ENCODE peak calls at places on chromosomes 6 and 20, in four cellular contexts. G is stomach, Y is SK-N-SH, N is K562. Q is an unnamed sample. For H3K27me3, the result is how much of the 10 kb centered on the place peaks cover.

GRCh38 chr20:46022411-46023147 is 6.4 kb upstream of the SLC12A5 start:
- DNase-seq in G (peak), Y (peak), N (peak), Q (no peak)

GRCh38 chr6:107956586-107957164 is 1.3 kb downstream of the SEC63 start:
- DNase-seq in G (no peak), Y (peak), N (peak), Q (no peak)

GRCh38 chr20:53215166-53215565 is 243.0 kb downstream of the TSHZ2 start:
- DNase-seq in G (no peak), Y (no peak), N (no peak), Q (no peak)

GRCh38 chr6:106163966-106164877 is 78.1 kb downstream of the PRDM1 start:
- DNase-seq in G (no peak), Y (no peak), N (no peak), Q (peak)

GRCh38 chr20:24765316-24766142 is 183.5 kb upstream of the CST7 start:
- DNase-seq in G (peak), Y (no peak), N (no peak), Q (no peak)

GRCh38 chr6:31187780-31188194 is 17.3 kb upstream of the POU5F1 start:
- DNase-seq in G (no peak), Y (no peak), N (no peak), Q (no peak)

GRCh38 chr6:100173211-100173610 is 179.2 kb upstream of the MCHR2 start:
- DNase-seq in G (no peak), Y (no peak), N (no peak), Q (no peak)

GRCh38 chr6:166520905-166521834 is 65.3 kb downstream of the RAMACL start:
- DNase-seq in G (no peak), Y (no peak), N (no peak), Q (no peak)

GRCh38 chr6:143478479-143479062 is 28.0 kb downstream of the PEX3 start:
- DNase-seq in G (no peak), Y (no peak), N (no peak), Q (no peak)

GRCh38 chr20:45407067-45407745 is 883 bp upstream of the DBNDD2 start:
- DNase-seq in G (peak), Y (peak), N (peak), Q (peak)

GRCh38 chr6:117346142-117346930 is 79.4 kb downstream of the ROS1 start:
- DNase-seq in G (no peak), Y (peak), N (peak), Q (no peak)

GRCh38 chr6:45835725-45836437 is 179.8 kb downstream of the CLIC5 start:
- DNase-seq in G (no peak), Y (no peak), N (no peak), Q (no peak)

GRCh38 chr6:166494757-166495486 is 91.6 kb downstream of the RAMACL start:
- DNase-seq in G (no peak), Y (no peak), N (peak), Q (peak)

GRCh38 chr6:1576166-1576565 is 33.5 kb upstream of the FOXC1 start:
- DNase-seq in G (no peak), Y (no peak), N (no peak), Q (no peak)

GRCh38 chr6:20763311-20763710 is 229.1 kb downstream of the CDKAL1 start:
- DNase-seq in G (no peak), Y (no peak), N (no peak), Q (no peak)

GRCh38 chr6:44228433-44228832 is 5.0 kb downstream of the SLC29A1 start:
- DNase-seq in G (no peak), Y (no peak), N (no peak), Q (no peak)

GRCh38 chr6:53771780-53772624 is 22.8 kb upstream of the LRRC1 start:
- DNase-seq in G (no peak), Y (no peak), N (no peak), Q (no peak)

GRCh38 chr6:68880050-68880449 is 245.0 kb downstream of the ADGRB3 start:
- DNase-seq in G (no peak), Y (peak), N (no peak), Q (no peak)

GRCh38 chr6:163311830-163312229 is 102.7 kb upstream of the QKI start:
- DNase-seq in G (no peak), Y (no peak), N (no peak), Q (no peak)

GRCh38 chr6:19705606-19706005 is 131.6 kb upstream of the ID4 start:
- DNase-seq in G (no peak), Y (no peak), N (no peak), Q (no peak)

GRCh38 chr6:45970326-45970725 is 45.3 kb downstream of the CLIC5 start:
- DNase-seq in G (no peak), Y (no peak), N (no peak), Q (no peak)

GRCh38 chr6:83615025-83615999 is 93.6 kb downstream of the SNAP91 start:
- DNase-seq in G (no peak), Y (peak), N (peak), Q (no peak)

GRCh38 chr6:2966347-2966746 is 5.0 kb downstream of the SERPINB6 start:
- DNase-seq in G (no peak), Y (no peak), N (peak), Q (no peak)

GRCh38 chr6:13560651-13561044 is 13.8 kb upstream of the SIRT5 start:
- DNase-seq in G (no peak), Y (no peak), N (peak), Q (no peak)

GRCh38 chr20:39075731-39076130 is 113.6 kb downstream of the DHX35 start:
- DNase-seq in G (no peak), Y (no peak), N (no peak), Q (no peak)

GRCh38 chr6:150002710-150003109 is 22.6 kb downstream of the RAET1L start:
- DNase-seq in G (no peak), Y (no peak), N (no peak), Q (no peak)

GRCh38 chr6:153032255-153032882 is 29.9 kb upstream of the MTRF1L start:
- DNase-seq in G (no peak), Y (peak), N (peak), Q (no peak)

GRCh38 chr20:1422756-1423155 is 29.9 kb upstream of the FKBP1A start:
- DNase-seq in G (no peak), Y (no peak), N (no peak), Q (no peak)

GRCh38 chr6:82875573-82876185 is 190.0 kb downstream of the UBE3D start:
- DNase-seq in G (no peak), Y (no peak), N (peak), Q (no peak)

GRCh38 chr6:168084465-168085160 is 5.6 kb upstream of the FRMD1 start:
- DNase-seq in G (no peak), Y (no peak), N (no peak), Q (no peak)

GRCh38 chr6:140025171-140025570 is 650.7 kb upstream of the CITED2 start:
- DNase-seq in G (no peak), Y (no peak), N (no peak), Q (no peak)

GRCh38 chr20:10519361-10520048 is 84.4 kb downstream of the SLX4IP start:
- DNase-seq in G (no peak), Y (no peak), N (no peak), Q (no peak)

GRCh38 chr20:49400904-49401303 is 81.6 kb downstream of the KCNB1 start:
- DNase-seq in G (no peak), Y (no peak), N (no peak), Q (peak)
- H3K27me3 ChIP-seq in G (under half), Y (under half), N (under half), Q (under half)

GRCh38 chr6:136186363-136186762 is 63.7 kb downstream of the MTFR2 start:
- DNase-seq in G (no peak), Y (no peak), N (no peak), Q (no peak)

GRCh38 chr6:136184738-136185137 is 65.4 kb downstream of the MTFR2 start:
- DNase-seq in G (no peak), Y (no peak), N (no peak), Q (no peak)

GRCh38 chr6:136191606-136192005 is 58.5 kb downstream of the MTFR2 start:
- DNase-seq in G (no peak), Y (no peak), N (no peak), Q (no peak)

GRCh38 chr6:136192917-136193316 is 57.2 kb downstream of the MTFR2 start:
- DNase-seq in G (no peak), Y (no peak), N (no peak), Q (no peak)

DNA sequence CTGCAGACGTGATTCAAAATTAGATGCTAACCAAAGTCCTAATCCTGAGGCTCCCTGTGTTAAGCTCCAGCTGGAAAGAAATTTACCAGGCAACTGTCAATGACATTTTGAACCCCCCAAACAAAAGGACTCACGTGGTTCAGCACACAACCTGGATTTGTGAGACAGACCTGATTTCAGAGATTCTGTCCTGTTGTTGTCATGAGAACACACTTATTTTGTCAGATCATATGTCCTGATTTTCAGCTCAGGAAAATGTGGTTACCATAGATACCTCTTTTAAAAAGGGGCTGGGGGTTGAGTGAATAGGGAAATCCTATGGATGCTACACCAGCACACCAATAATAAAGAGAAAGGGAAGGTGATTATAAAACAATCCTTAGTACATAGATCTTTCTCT is 61.6 kb downstream of the MTFR2 start:
- DNase-seq in G (no peak), Y (peak), N (no peak), Q (no peak)
- TF ChIP-seq EP300 in G (no peak), Y (no peak), N (no peak), Q (no peak)

GRCh38 chr20:61295726-61296628 is 43.9 kb downstream of the CDH4 start:
- DNase-seq in G (no peak), Y (peak), N (no peak), Q (no peak)
- TF ChIP-seq POLR2AphosphoS5 in G (no peak), Y (no peak), N (no peak), Q (no peak)

DNA sequence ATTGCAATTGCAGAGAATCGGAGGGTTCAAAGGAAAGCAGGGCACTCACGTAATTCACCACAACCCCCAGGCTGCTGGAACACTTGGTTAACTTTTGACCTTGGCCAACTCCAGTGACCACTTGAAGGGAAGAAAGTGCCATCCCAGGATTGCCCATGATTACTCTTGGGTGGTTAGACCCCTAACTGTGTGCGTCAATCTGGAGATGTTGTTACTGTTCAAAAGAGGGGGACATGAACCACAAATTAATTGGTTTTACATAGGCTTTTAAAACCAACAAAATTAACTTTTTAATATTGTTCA is 50.1 kb upstream of the NCOA3 start:
- DNase-seq in G (no peak), Y (no peak), N (no peak), Q (no peak)
- H3K27me3 ChIP-seq in G (under half), Y (under half), N (under half), Q (under half)